ENCODE peak calls at places on chromosomes 7 and 10, in five cellular contexts. V is epithelial cell of prostate; M is NCI-H1105; C is NCI-H1436; X is activated CD4-positive, alpha-beta T cell treated with anti-CD3 and anti-CD28 coated beads for 1 hour. T is an unnamed sample.
A peak's percentile ranks its signal among the peaks of the same experiment; 100 is the strongest.

GRCh38 chr7:30708412-30708811 is 26.2 kb upstream of the CRHR2 start:
- DNase-seq in X (no peak), C (no peak), V (no peak), M (no peak), T (no peak)

GRCh38 chr10:78717200-78717599 is 351.6 kb upstream of the ZMIZ1 start:
- DNase-seq in X (no peak), V (no peak), C (no peak), M (no peak), T (no peak)

GRCh38 chr7:81903115-81903514 is 133.3 kb upstream of the HGF start:
- DNase-seq in M (no peak), X (no peak), C (no peak), V (no peak), T (no peak)

GRCh38 chr7:21996641-21997040 is 50.9 kb upstream of the CDCA7L start:
- DNase-seq in C (no peak), X (no peak), M (no peak), V (peak; percentile 69), T (no peak)

GRCh38 chr10:124494050-124494807 is 32.6 kb downstream of the LHPP start:
- DNase-seq in V (no peak), C (no peak), X (no peak), M (no peak), T (no peak)

GRCh38 chr7:84697506-84697905 is 489.4 kb downstream of the SEMA3D start:
- DNase-seq in X (no peak), M (no peak), V (peak; percentile 58), C (no peak), T (no peak)

GRCh38 chr10:114271779-114272167 is 32.7 kb downstream of the VWA2 start:
- DNase-seq in V (peak; percentile 91), X (no peak), M (no peak), C (no peak), T (no peak)

GRCh38 chr10:67520924-67521520 is 175.0 kb downstream of the CTNNA3 start:
- DNase-seq in M (peak; percentile 3), C (peak; percentile 17), V (no peak), X (no peak), T (no peak)

GRCh38 chr7:156475666-156476065 is 164.9 kb upstream of the RNF32 start:
- DNase-seq in C (no peak), V (no peak), X (no peak), M (no peak), T (no peak)

GRCh38 chr10:63917363-63917762 is 396.2 kb downstream of the REEP3 start:
- DNase-seq in M (no peak), X (no peak), C (no peak), V (no peak), T (no peak)

GRCh38 chr10:21135396-21135973 is 238.4 kb upstream of the NEBL start:
- DNase-seq in V (no peak), X (no peak), C (no peak), M (no peak), T (no peak)